ENCODE peak calls at places on chromosomes 2 and 18, in five cellular contexts. J, T, C, P and M are unnamed samples.
A peak's percentile ranks its signal among the peaks of the same experiment; 100 is the strongest.

GRCh38 chr2:191382801-191383200 is 137.6 kb downstream of the MYO1B start:
- DNase-seq in J (peak; percentile 95), T (peak; percentile 81), C (no peak), P (peak; percentile 53), M (no peak)

GRCh38 chr2:191521608-191522208 is 156.2 kb upstream of the NABP1 start:
- DNase-seq in J (peak; percentile 65), T (peak; percentile 55), C (no peak), P (peak; percentile 51), M (no peak)

GRCh38 chr2:226661789-226662545 is 137.7 kb downstream of the IRS1 start:
- DNase-seq in J (peak; percentile 93), T (peak; percentile 93), C (no peak), P (peak; percentile 98), M (no peak)

GRCh38 chr2:206435738-206436137 is 7.6 kb upstream of the ADAM23 start:
- DNase-seq in J (no peak), T (no peak), C (no peak), P (peak; percentile 10), M (no peak)

GRCh38 chr2:206230060-206230890 is 44.2 kb upstream of the ZDBF2 start:
- DNase-seq in J (no peak), T (no peak), C (no peak), P (peak; percentile 8), M (no peak)

GRCh38 chr18:22185298-22185697 is 15.9 kb downstream of the GATA6 start:
- DNase-seq in J (no peak), T (no peak), C (peak; percentile 46), P (no peak), M (no peak)

GRCh38 chr2:239307921-239308620 is 92.7 kb downstream of the HDAC4 start:
- DNase-seq in J (no peak), T (no peak), C (no peak), P (no peak), M (no peak)

GRCh38 chr2:109385506-109385905 is 228.3 kb downstream of the SEPTIN10 start:
- DNase-seq in J (no peak), T (no peak), C (no peak), P (no peak), M (no peak)

GRCh38 chr2:239085201-239085992 is 237.5 kb downstream of the TWIST2 start:
- DNase-seq in J (no peak), T (no peak), C (no peak), P (no peak), M (no peak)

GRCh38 chr2:60759654-60760053 is 3.6 kb downstream of the PAPOLG start:
- DNase-seq in J (no peak), T (no peak), C (no peak), P (no peak), M (no peak)

DNA sequence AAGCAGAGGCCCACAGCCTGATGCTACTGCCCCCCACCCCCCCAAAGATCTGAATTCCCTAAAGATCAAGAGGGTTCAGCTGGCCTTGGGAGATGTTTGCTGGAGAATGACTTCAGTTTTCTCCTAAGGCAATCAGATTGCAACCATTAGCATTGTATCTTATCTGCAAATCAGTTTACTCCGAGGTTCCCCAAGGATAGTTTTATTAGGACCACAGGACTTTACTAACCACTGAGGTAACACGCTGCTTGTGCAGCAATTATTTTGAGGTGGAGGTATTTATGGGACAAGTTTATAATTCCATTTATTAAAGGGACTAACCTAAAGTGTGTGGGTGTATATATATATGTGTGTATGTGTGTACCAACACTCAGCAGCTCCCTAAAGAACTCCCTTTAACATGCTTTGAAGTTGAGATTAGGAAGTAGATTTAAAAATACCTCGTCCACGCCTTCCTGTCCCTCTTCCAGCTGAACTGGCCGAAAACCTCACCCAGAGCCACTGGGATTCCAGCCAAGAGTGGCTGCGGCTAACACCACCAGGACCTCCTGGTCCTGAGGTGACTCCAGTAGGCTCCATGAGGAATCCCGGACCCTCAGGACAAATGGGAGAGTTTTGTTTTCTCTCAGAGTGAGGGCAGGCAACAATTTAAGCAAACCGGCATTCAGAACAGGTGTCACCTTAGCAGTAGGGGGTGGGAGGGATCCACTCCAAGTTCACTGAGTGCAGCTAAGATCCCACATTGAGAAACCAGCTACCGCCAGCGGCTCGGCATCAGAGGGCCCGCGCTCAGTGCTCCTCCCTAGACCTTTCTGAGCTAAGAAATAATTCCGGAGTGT is 3.0 kb upstream of the DLX1 start:
- DNase-seq in J (no peak), T (no peak), C (no peak), P (no peak), M (no peak)
- H3K4me1 ChIP-seq in J (peaks cover 21% of the 10 kb centered on the region), T (no peaks in the 10 kb centered on the region), C (peaks cover 40% of the 10 kb centered on the region), P (no peaks in the 10 kb centered on the region), M (peaks cover 43% of the 10 kb centered on the region)

GRCh38 chr2:150476213-150476740 is 11.2 kb downstream of the RND3 start:
- DNase-seq in J (peak; percentile 2), T (peak; percentile 36), C (no peak), P (no peak), M (no peak)

GRCh38 chr2:150473767-150474166 is 13.7 kb downstream of the RND3 start:
- DNase-seq in J (peak; percentile 33), T (peak; percentile 20), C (no peak), P (no peak), M (no peak)

GRCh38 chr2:150475479-150476212 is 11.8 kb downstream of the RND3 start:
- DNase-seq in J (peak; percentile 1), T (peak; percentile 23), C (no peak), P (no peak), M (no peak)

GRCh38 chr2:150472122-150472899 is 15.2 kb downstream of the RND3 start:
- DNase-seq in J (peak; percentile 48), T (peak; percentile 87), C (no peak), P (peak; percentile 70), M (no peak)

GRCh38 chr2:150474326-150475074 is 13.0 kb downstream of the RND3 start:
- DNase-seq in J (peak; percentile 45), T (peak; percentile 54), C (no peak), P (no peak), M (no peak)
- H3K4me1 ChIP-seq in J (peaks cover 86% of the 10 kb centered on the region), T (peaks cover 16% of the 10 kb centered on the region), C (no peaks in the 10 kb centered on the region), P (peaks cover 6% of the 10 kb centered on the region), M (no peaks in the 10 kb centered on the region)

GRCh38 chr2:31511376-31511775 is 69.4 kb downstream of the SRD5A2 start:
- DNase-seq in J (no peak), T (no peak), C (no peak), P (no peak), M (no peak)
- H3K4me1 ChIP-seq in J (no peaks in the 10 kb centered on the region), T (no peaks in the 10 kb centered on the region), C (no peaks in the 10 kb centered on the region), P (no peaks in the 10 kb centered on the region), M (no peaks in the 10 kb centered on the region)

DNA sequence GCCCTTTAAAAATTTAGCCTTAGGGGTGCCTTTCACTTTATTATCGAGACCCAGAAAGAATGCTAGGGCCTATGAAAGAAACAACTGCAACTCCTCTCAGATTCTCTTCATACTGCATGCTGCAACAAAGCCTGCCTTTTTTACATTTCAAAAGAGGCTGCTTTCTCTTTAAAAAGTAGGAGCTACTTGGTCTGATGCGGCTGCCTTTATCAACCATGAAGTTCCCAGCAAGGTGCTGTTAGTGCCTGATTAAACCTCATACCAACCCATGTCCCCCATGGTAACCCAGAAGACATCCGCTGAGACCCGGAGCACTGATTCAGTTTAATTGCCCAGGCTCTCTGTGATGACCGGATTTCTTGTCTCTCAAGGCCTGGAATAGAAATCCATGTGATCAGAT is 368.4 kb downstream of the ZNF521 start:
- DNase-seq in J (no peak), T (no peak), C (no peak), P (no peak), M (no peak)
- H3K4me1 ChIP-seq in J (no peaks in the 10 kb centered on the region), T (peaks cover 15% of the 10 kb centered on the region), C (peaks cover 9% of the 10 kb centered on the region), P (peaks cover 24% of the 10 kb centered on the region), M (no peaks in the 10 kb centered on the region)

DNA sequence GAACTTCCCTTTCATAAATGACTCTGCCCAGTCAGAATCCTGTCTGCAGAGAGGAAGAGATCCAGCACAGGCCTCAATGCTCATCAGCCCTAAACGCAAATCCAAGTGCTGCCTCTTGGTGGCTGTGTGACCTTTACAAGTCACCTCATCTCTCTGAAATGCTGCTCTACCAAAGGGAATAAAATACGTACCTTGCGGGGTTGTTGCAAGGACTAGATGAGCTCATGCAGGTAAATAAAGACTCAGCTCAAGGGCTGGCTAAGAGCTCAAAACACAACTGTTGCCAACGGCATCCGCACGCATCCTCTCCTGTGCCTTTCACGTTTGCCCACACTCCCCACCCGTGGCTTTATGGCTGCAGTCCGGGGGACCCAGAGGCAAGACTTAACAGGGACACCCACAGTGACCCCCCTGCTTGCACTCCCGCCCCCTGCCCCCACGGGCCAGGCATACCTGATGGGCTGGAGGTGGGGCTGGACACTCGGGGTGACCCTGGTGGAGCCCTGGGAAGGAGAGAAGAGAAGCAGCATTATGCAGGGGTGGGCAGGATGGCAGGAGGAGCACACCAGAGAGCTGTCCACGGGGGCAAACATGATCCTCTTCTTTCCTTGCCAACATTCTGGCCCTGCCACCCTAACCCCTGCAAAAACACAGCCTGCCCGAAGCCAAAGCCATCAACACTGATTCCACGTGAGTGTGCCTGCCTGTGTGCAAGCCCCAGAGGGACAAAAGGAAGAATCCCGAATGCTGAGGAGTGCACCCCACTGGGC is 102.6 kb downstream of the TNS1 start:
- DNase-seq in J (peak; percentile 9), T (no peak), C (no peak), P (no peak), M (no peak)
- H3K4me1 ChIP-seq in J (no peaks in the 10 kb centered on the region), T (peaks cover 46% of the 10 kb centered on the region), C (peaks cover 78% of the 10 kb centered on the region), P (peaks cover 16% of the 10 kb centered on the region), M (no peaks in the 10 kb centered on the region)

GRCh38 chr2:96535331-96535730 is 1.2 kb upstream of the ARID5A start:
- DNase-seq in J (no peak), T (no peak), C (no peak), P (no peak), M (no peak)

GRCh38 chr2:96533292-96534073 is 3.1 kb upstream of the ARID5A start:
- DNase-seq in J (peak; percentile 56), T (peak; percentile 34), C (peak; percentile 85), P (peak; percentile 85), M (no peak)

GRCh38 chr2:96534131-96534530 is 2.4 kb upstream of the ARID5A start:
- DNase-seq in J (no peak), T (no peak), C (no peak), P (peak; percentile 17), M (no peak)

GRCh38 chr2:96536445-96537065 is at the start of gene ARID5A:
- DNase-seq in J (peak; percentile 84), T (peak; percentile 85), C (peak; percentile 98), P (peak; percentile 92), M (peak; percentile 85)

DNA sequence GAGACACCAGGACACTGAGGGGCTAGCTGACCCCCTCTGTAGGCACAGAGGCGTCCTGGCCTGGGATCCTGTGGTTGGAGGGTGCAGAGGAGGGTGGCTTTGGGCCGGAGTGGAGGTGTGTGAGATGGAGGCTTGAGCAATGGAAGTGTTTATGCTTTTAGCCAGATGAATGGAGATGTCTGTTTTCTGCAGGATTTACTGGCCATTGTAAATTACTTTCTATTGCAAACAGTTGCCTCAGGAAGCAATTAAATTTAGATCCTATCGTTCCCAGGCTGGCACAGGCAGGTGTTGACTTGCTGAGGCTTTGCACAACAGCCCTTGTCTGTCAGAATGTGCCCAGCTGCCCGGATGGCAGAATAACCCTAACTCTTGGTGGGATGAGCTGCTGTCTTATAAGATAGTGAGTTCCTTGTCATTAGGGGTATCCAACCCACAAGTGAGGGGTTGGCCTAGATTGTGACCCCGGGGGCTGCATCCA is 1.8 kb upstream of the ARID5A start:
- DNase-seq in J (no peak), T (no peak), C (peak; percentile 39), P (no peak), M (no peak)
- H3K4me1 ChIP-seq in J (peaks cover 27% of the 10 kb centered on the region), T (peaks cover 47% of the 10 kb centered on the region), C (peaks cover 89% of the 10 kb centered on the region), P (peaks cover 37% of the 10 kb centered on the region), M (peaks cover 43% of the 10 kb centered on the region)

GRCh38 chr2:105843797-105844374 is 99.2 kb downstream of the NCK2 start:
- DNase-seq in J (no peak), T (no peak), C (no peak), P (no peak), M (no peak)
- H3K4me1 ChIP-seq in J (no peaks in the 10 kb centered on the region), T (peaks cover 3% of the 10 kb centered on the region), C (peaks cover 6% of the 10 kb centered on the region), P (no peaks in the 10 kb centered on the region), M (peaks cover 35% of the 10 kb centered on the region)